ENCODE peak calls at places on chromosomes 16 and 17, in seven cellular contexts. One of them, this sample, is unnamed.
A peak's percentile ranks its signal among the peaks of the same experiment; 100 is the strongest.

GRCh38 chr17:47660064-47660492 is 10.4 kb downstream of the KPNB1 start:
- DNase-seq in cardiac muscle cell: no peak
- DNase-seq in neural progenitor cell: no peak
- DNase-seq in lower lobe of right lung: no peak
- DNase-seq in Peyer's patch: no peak
- DNase-seq in K562: no peak
- DNase-seq in tibial artery: no peak
- DNase-seq in this sample: no peak

GRCh38 chr16:57401943-57402640 is 2.5 kb upstream of the CCL17 start:
- DNase-seq in cardiac muscle cell: no peak
- DNase-seq in neural progenitor cell: no peak
- DNase-seq in lower lobe of right lung: no peak
- DNase-seq in Peyer's patch: no peak
- DNase-seq in K562: no peak
- DNase-seq in tibial artery: no peak
- DNase-seq in this sample: no peak

GRCh38 chr17:56792267-56792666 is 41.5 kb downstream of the C17orf67 start:
- DNase-seq in cardiac muscle cell: no peak
- DNase-seq in neural progenitor cell: no peak
- DNase-seq in lower lobe of right lung: no peak
- DNase-seq in Peyer's patch: no peak
- DNase-seq in K562: no peak
- DNase-seq in tibial artery: no peak
- DNase-seq in this sample: no peak

GRCh38 chr17:77280304-77280910 is 139.6 kb downstream of the SEC14L1 start:
- DNase-seq in cardiac muscle cell: peak; percentile 89
- DNase-seq in neural progenitor cell: no peak
- DNase-seq in lower lobe of right lung: no peak
- DNase-seq in Peyer's patch: peak; percentile 64
- DNase-seq in K562: no peak
- DNase-seq in tibial artery: no peak
- DNase-seq in this sample: no peak

GRCh38 chr17:72119963-72120877 is 600 bp upstream of the SOX9 start:
- DNase-seq in cardiac muscle cell: peak; percentile 84
- DNase-seq in neural progenitor cell: peak; percentile 75
- DNase-seq in lower lobe of right lung: no peak
- DNase-seq in Peyer's patch: peak; percentile 73
- DNase-seq in K562: no peak
- DNase-seq in tibial artery: peak; percentile 40
- DNase-seq in this sample: peak; percentile 65

GRCh38 chr16:84367297-84367680 is 1.0 kb upstream of the ATP2C2 start:
- DNase-seq in cardiac muscle cell: no peak
- DNase-seq in neural progenitor cell: no peak
- DNase-seq in lower lobe of right lung: peak; percentile 60
- DNase-seq in Peyer's patch: no peak
- DNase-seq in K562: no peak
- DNase-seq in tibial artery: no peak
- DNase-seq in this sample: no peak

GRCh38 chr17:17957584-17957916 is 14.7 kb downstream of the TOM1L2 start:
- DNase-seq in cardiac muscle cell: no peak
- DNase-seq in neural progenitor cell: no peak
- DNase-seq in lower lobe of right lung: no peak
- DNase-seq in Peyer's patch: no peak
- DNase-seq in K562: no peak
- DNase-seq in tibial artery: no peak
- DNase-seq in this sample: no peak

GRCh38 chr17:81515530-81516041 is 3.0 kb upstream of the ACTG1 start:
- DNase-seq in cardiac muscle cell: no peak
- DNase-seq in neural progenitor cell: no peak
- DNase-seq in lower lobe of right lung: peak; percentile 59
- DNase-seq in Peyer's patch: peak; percentile 54
- DNase-seq in K562: no peak
- DNase-seq in tibial artery: no peak
- DNase-seq in this sample: no peak

GRCh38 chr17:13941781-13942180 is 127.5 kb upstream of the COX10 start:
- DNase-seq in cardiac muscle cell: no peak
- DNase-seq in neural progenitor cell: no peak
- DNase-seq in lower lobe of right lung: no peak
- DNase-seq in Peyer's patch: no peak
- DNase-seq in K562: no peak
- DNase-seq in tibial artery: no peak
- DNase-seq in this sample: no peak

DNA sequence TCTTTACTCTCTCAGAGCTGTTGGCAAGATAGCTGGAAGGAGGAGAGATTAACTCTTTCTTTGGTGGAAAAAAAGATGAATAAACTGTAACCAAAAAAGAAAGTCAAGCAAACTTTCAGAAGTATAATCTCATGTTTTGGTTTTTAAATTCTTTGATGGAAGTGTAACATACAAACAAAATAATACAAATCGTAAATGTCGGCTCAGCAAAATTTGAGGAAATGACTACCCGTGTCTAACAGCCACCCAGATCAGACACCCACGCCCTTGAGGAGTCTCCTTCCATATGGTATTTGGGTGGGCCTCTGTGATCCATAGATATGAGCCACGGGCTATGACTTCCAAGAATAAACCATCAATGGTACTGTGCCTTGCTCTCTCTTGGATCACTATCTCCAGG is 9.5 kb upstream of the CD300C start:
- DNase-seq in cardiac muscle cell: no peak
- DNase-seq in neural progenitor cell: no peak
- DNase-seq in lower lobe of right lung: no peak
- DNase-seq in Peyer's patch: no peak
- DNase-seq in K562: no peak
- DNase-seq in tibial artery: no peak
- DNase-seq in this sample: no peak
- H3K27me3 ChIP-seq in cardiac muscle cell: no peaks in the 10 kb centered on the region
- H3K27me3 ChIP-seq in neural progenitor cell: no peaks in the 10 kb centered on the region
- H3K27me3 ChIP-seq in lower lobe of right lung: no peaks in the 10 kb centered on the region
- H3K27me3 ChIP-seq in Peyer's patch: no peaks in the 10 kb centered on the region
- H3K27me3 ChIP-seq in K562: peaks cover 46% of the 10 kb centered on the region
- H3K27me3 ChIP-seq in tibial artery: peaks cover 7% of the 10 kb centered on the region
- H3K27me3 ChIP-seq in this sample: no peaks in the 10 kb centered on the region

GRCh38 chr16:30722443-30722842 is 23.5 kb downstream of the SRCAP start:
- DNase-seq in cardiac muscle cell: no peak
- DNase-seq in neural progenitor cell: no peak
- DNase-seq in lower lobe of right lung: no peak
- DNase-seq in Peyer's patch: peak; percentile 49
- DNase-seq in K562: peak; percentile 48
- DNase-seq in tibial artery: no peak
- DNase-seq in this sample: no peak
- TF ChIP-seq CTCF in cardiac muscle cell: no peak
- TF ChIP-seq CTCF in neural progenitor cell: no peak
- TF ChIP-seq CTCF in lower lobe of right lung: no peak
- TF ChIP-seq CTCF in Peyer's patch: peak; percentile 15
- TF ChIP-seq CTCF in K562: peak; percentile 32
- TF ChIP-seq CTCF in tibial artery: no peak
- TF ChIP-seq CTCF in this sample: no peak

GRCh38 chr17:29178750-29179231 is 1.4 kb downstream of the MYO18A start:
- DNase-seq in cardiac muscle cell: no peak
- DNase-seq in neural progenitor cell: no peak
- DNase-seq in lower lobe of right lung: no peak
- DNase-seq in Peyer's patch: peak; percentile 71
- DNase-seq in K562: no peak
- DNase-seq in tibial artery: no peak
- DNase-seq in this sample: no peak

GRCh38 chr17:29176500-29177351 is 3.5 kb downstream of the MYO18A start:
- DNase-seq in cardiac muscle cell: peak; percentile 53
- DNase-seq in neural progenitor cell: peak; percentile 74
- DNase-seq in lower lobe of right lung: peak; percentile 82
- DNase-seq in Peyer's patch: peak; percentile 90
- DNase-seq in K562: peak; percentile 77
- DNase-seq in tibial artery: no peak
- DNase-seq in this sample: no peak

GRCh38 chr17:29177541-29177870 is 2.7 kb downstream of the MYO18A start:
- DNase-seq in cardiac muscle cell: no peak
- DNase-seq in neural progenitor cell: no peak
- DNase-seq in lower lobe of right lung: no peak
- DNase-seq in Peyer's patch: no peak
- DNase-seq in K562: peak; percentile 7
- DNase-seq in tibial artery: no peak
- DNase-seq in this sample: no peak

GRCh38 chr17:29179232-29180036 is 764 bp downstream of the MYO18A start:
- DNase-seq in cardiac muscle cell: no peak
- DNase-seq in neural progenitor cell: peak; percentile 89
- DNase-seq in lower lobe of right lung: peak; percentile 83
- DNase-seq in Peyer's patch: peak; percentile 92
- DNase-seq in K562: peak; percentile 87
- DNase-seq in tibial artery: no peak
- DNase-seq in this sample: peak; percentile 53

GRCh38 chr17:29177871-29178749 is 2.1 kb downstream of the MYO18A start:
- DNase-seq in cardiac muscle cell: no peak
- DNase-seq in neural progenitor cell: no peak
- DNase-seq in lower lobe of right lung: no peak
- DNase-seq in Peyer's patch: peak; percentile 83
- DNase-seq in K562: peak; percentile 52
- DNase-seq in tibial artery: no peak
- DNase-seq in this sample: no peak
- H3K4me3 ChIP-seq in cardiac muscle cell: no peak overlapping the region
- H3K4me3 ChIP-seq in neural progenitor cell: peak overlapping the region; percentile 67
- H3K4me3 ChIP-seq in lower lobe of right lung: peak overlapping the region; percentile 69
- H3K4me3 ChIP-seq in Peyer's patch: no peak overlapping the region
- H3K4me3 ChIP-seq in K562: peak overlapping the region; percentile 49
- H3K4me3 ChIP-seq in tibial artery: no peak overlapping the region
- H3K4me3 ChIP-seq in this sample: peak overlapping the region; percentile 82

DNA sequence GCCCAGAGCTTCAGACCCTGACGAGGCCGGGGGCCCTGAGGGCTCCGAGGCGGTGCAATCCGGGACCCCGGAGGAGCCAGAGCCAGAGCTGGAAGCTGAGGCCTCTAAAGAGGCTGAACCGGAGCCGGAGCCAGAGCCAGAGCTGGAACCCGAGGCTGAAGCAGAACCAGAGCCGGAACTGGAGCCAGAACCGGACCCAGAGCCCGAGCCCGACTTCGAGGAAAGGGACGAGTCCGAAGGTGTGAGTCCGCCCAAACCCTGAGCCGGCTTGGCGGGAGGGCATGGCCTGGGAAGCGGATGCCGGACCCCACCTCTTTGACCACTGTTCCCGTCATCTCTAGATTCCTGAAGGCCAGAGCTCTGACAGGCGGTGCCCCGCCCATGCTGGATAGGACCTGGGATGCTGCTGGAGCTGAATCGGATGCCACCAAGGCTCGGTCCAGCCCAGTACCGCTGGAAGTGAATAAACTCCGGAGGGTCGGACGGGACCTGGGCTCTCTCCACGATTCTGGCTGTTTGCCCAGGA is 4.4 kb downstream of the NOL3 start:
- DNase-seq in cardiac muscle cell: no peak
- DNase-seq in neural progenitor cell: no peak
- DNase-seq in lower lobe of right lung: no peak
- DNase-seq in Peyer's patch: no peak
- DNase-seq in K562: no peak
- DNase-seq in tibial artery: no peak
- DNase-seq in this sample: no peak
- H3K27me3 ChIP-seq in cardiac muscle cell: peaks cover 36% of the 10 kb centered on the region
- H3K27me3 ChIP-seq in neural progenitor cell: peaks cover 98% of the 10 kb centered on the region
- H3K27me3 ChIP-seq in lower lobe of right lung: no peaks in the 10 kb centered on the region
- H3K27me3 ChIP-seq in Peyer's patch: no peaks in the 10 kb centered on the region
- H3K27me3 ChIP-seq in K562: no peaks in the 10 kb centered on the region
- H3K27me3 ChIP-seq in tibial artery: no peaks in the 10 kb centered on the region
- H3K27me3 ChIP-seq in this sample: no peaks in the 10 kb centered on the region